ENCODE peak calls at places on chromosomes 13 and 19, in four cellular contexts. T is epithelial cell of esophagus, L is amygdala, E is heart left ventricle. Q is an unnamed sample.
A peak's percentile ranks its signal among the peaks of the same experiment; 100 is the strongest.

GRCh38 chr19:49450405-49450804 is 1.2 kb downstream of the PIH1D1 start:
- DNase-seq in T (no peak), L (no peak), E (no peak), Q (peak; percentile 20)

GRCh38 chr19:45469835-45470146 is 2.0 kb downstream of the FOSB start:
- DNase-seq in T (no peak), L (no peak), E (no peak), Q (no peak)

GRCh38 chr19:33214621-33215020 is 11.0 kb downstream of the SLC7A10 start:
- DNase-seq in T (peak; percentile 19), L (no peak), E (no peak), Q (peak; percentile 4)

GRCh38 chr13:73822671-73823592 is 311.3 kb downstream of the KLF12 start:
- DNase-seq in T (no peak), L (no peak), E (no peak), Q (no peak)

GRCh38 chr13:41547253-41548000 is 90.1 kb downstream of the RGCC start:
- DNase-seq in T (peak; percentile 53), L (peak; percentile 94), E (peak; percentile 71), Q (peak; percentile 56)

GRCh38 chr19:29467824-29468401 is 57.9 kb upstream of the VSTM2B start:
- DNase-seq in T (peak; percentile 3), L (peak; percentile 38), E (no peak), Q (no peak)

GRCh38 chr13:44474122-44474910 is 100.7 kb downstream of the SERP2 start:
- DNase-seq in T (no peak), L (no peak), E (no peak), Q (no peak)

GRCh38 chr19:14416743-14417214 is 2.4 kb downstream of the DDX39A start:
- DNase-seq in T (peak; percentile 80), L (no peak), E (no peak), Q (no peak)

GRCh38 chr19:18368504-18369222 is 17.3 kb upstream of the GDF15 start:
- DNase-seq in T (no peak), L (no peak), E (no peak), Q (no peak)

GRCh38 chr19:41595258-41595889 is 19.4 kb downstream of the CEACAM21 start:
- DNase-seq in T (peak; percentile 86), L (no peak), E (no peak), Q (peak; percentile 44)

GRCh38 chr13:75299913-75300862 is 181.8 kb downstream of the TBC1D4 start:
- DNase-seq in T (no peak), L (no peak), E (no peak), Q (no peak)

GRCh38 chr19:43934055-43934984 is 762 bp downstream of the ZNF45 start:
- DNase-seq in T (peak; percentile 13), L (no peak), E (no peak), Q (no peak)

GRCh38 chr13:46520188-46520587 is 32.8 kb upstream of the LRCH1 start:
- DNase-seq in T (no peak), L (no peak), E (no peak), Q (no peak)

GRCh38 chr19:48513289-48514122 is 1.9 kb upstream of the LMTK3 start:
- DNase-seq in T (peak; percentile 78), L (peak; percentile 80), E (no peak), Q (peak; percentile 78)

Q was measured in right cardiac atrium.